ENCODE peak calls at places on chromosome 12, in four cellular contexts. D is iPS DF 6.9, L is aorta, X is cardiac muscle cell. H is an unnamed sample. For H3K9me3 and H3K4me1, the result is how much of the 10 kb centered on the place peaks cover.

GRCh38 chr12:80807640-80808288 is 91.1 kb downstream of the MYF5 start:
- DNase-seq in X (no peak), D (no peak), L (no peak), H (no peak)

GRCh38 chr12:76143343-76144252 is 59.1 kb upstream of the NAP1L1 start:
- DNase-seq in D (no peak), X (peak), L (no peak), H (no peak)

GRCh38 chr12:45989277-45989856 is 1.0 kb downstream of the SCAF11 start:
- DNase-seq in D (no peak), L (no peak), X (peak), H (no peak)

GRCh38 chr12:49465132-49465531 is 73.7 kb upstream of the KCNH3 start:
- DNase-seq in L (no peak), X (no peak), D (no peak), H (no peak)

GRCh38 chr12:20097561-20097960 is 270.8 kb upstream of the PDE3A start:
- DNase-seq in D (no peak), L (no peak), X (no peak), H (no peak)

GRCh38 chr12:110505332-110505731 is 3.2 kb downstream of the RAD9B start:
- DNase-seq in L (no peak), D (no peak), X (no peak), H (no peak)

GRCh38 chr12:66144796-66145754 is 14.5 kb upstream of the LLPH start:
- DNase-seq in X (peak), L (no peak), D (peak), H (peak)

GRCh38 chr12:46770501-46771183 is 55.2 kb downstream of the SLC38A4 start:
- DNase-seq in L (no peak), X (peak), D (no peak), H (no peak)

GRCh38 chr12:122003646-122004611 is 17.8 kb upstream of the BCL7A start:
- DNase-seq in X (no peak), L (peak), D (no peak), H (no peak)

GRCh38 chr12:106871477-106871876 is 84.2 kb upstream of the TMEM263 start:
- DNase-seq in D (no peak), L (no peak), X (no peak), H (no peak)

GRCh38 chr12:47021298-47021697 is 58.1 kb upstream of the PCED1B start:
- DNase-seq in D (peak), X (peak), L (no peak), H (peak)

GRCh38 chr12:108881953-108882352 is 2.1 kb downstream of the DAO start:
- DNase-seq in X (no peak), L (no peak), D (no peak), H (no peak)

GRCh38 chr12:66140726-66141125 is 10.2 kb upstream of the LLPH start:
- DNase-seq in X (no peak), L (no peak), D (no peak), H (no peak)

GRCh38 chr12:32126720-32127119 is 20.1 kb downstream of the BICD1 start:
- DNase-seq in L (no peak), D (no peak), X (no peak), H (no peak)

GRCh38 chr12:40325349-40325960 is 100.7 kb downstream of the LRRK2 start:
- DNase-seq in L (no peak), X (no peak), D (peak), H (no peak)

GRCh38 chr12:14317362-14318146 is 47.9 kb upstream of the ATF7IP start:
- DNase-seq in L (no peak), D (no peak), X (no peak), H (no peak)

GRCh38 chr12:50387487-50387886 is 8.9 kb downstream of the FAM186A start:
- DNase-seq in X (no peak), D (no peak), L (no peak), H (no peak)

GRCh38 chr12:10936495-10936894 is 2.6 kb downstream of the TAS2R14 start:
- DNase-seq in X (no peak), D (no peak), L (no peak), H (no peak)

GRCh38 chr12:27984275-27984674 is 11.7 kb upstream of the PTHLH start:
- DNase-seq in D (no peak), L (no peak), X (no peak), H (no peak)

GRCh38 chr12:93197067-93197593 is 180.6 kb upstream of the NUDT4 start:
- DNase-seq in L (no peak), D (no peak), X (no peak), H (no peak)

GRCh38 chr12:65403188-65403587 is 124.7 kb downstream of the MSRB3 start:
- DNase-seq in X (no peak), D (no peak), L (no peak), H (no peak)

GRCh38 chr12:78239566-78239965 is 408.9 kb downstream of the NAV3 start:
- DNase-seq in D (no peak), L (no peak), X (no peak), H (no peak)

GRCh38 chr12:118498171-118498570 is 121.8 kb downstream of the SUDS3 start:
- DNase-seq in L (no peak), X (peak), D (no peak), H (no peak)

GRCh38 chr12:80242341-80242740 is 143.0 kb downstream of the OTOGL start:
- DNase-seq in L (no peak), X (no peak), D (no peak), H (no peak)

GRCh38 chr12:104960464-104960863 is 2.4 kb upstream of the SLC41A2 start:
- DNase-seq in L (no peak), D (no peak), X (no peak), H (no peak)
- H3K4me3 ChIP-seq in L (no peak), D (no peak), X (no peak), H (no peak)

DNA sequence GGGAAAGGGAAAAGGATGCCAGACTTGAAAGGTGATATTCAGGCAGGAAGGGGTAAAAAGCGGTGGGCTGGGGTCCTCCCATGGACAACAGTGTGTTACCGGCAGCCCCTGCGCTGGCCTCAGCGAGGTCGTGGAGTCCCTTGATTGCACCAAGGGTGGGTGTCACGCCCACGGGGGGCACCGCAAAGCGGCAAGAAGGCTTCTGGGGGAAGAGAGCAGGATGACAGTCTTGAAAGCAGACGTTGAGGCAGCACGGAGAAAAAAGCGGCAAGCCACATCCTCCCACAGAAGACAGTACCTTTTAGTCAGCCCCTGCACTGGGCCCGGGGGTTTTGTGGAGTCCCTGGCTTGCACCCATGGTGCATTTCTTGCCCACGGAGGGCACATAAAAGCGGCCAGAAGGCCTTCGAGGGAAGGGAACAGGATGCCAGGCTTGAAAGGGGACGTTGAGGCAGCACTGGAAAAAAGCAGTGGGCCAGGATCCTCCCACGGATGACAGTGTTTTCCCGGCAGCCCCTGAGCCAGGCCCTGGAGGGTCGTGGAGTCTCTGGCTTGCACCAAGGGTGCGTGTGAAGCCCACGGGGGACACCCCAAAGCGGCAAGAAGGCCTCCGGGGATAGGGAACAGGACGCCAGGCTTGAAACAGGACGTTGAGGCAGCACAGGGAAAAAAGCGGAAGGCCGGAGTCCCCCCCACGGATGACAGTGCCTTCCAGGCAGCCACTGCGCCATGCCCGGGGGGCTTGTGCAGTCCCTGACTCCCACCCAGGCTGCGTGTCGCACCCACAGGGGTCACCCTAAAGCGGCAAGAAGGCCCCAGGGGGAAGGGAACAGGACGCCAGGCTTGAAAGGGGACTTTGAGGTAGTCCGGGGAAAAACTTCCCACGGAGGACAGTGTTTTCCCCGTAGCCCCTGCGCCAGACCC is 162.2 kb upstream of the ALG10B start:
- DNase-seq in L (no peak), D (no peak), X (no peak), H (no peak)
- H3K9me3 ChIP-seq in L (under half), D (under half), X (under half), H (under half)

GRCh38 chr12:52184813-52185212 is 7.0 kb downstream of the KRT80 start:
- DNase-seq in X (no peak), D (no peak), L (no peak), H (peak)

GRCh38 chr12:52183544-52183910 is 8.3 kb downstream of the KRT80 start:
- DNase-seq in L (no peak), D (no peak), X (no peak), H (no peak)

GRCh38 chr12:52182898-52183543 is 8.8 kb downstream of the KRT80 start:
- DNase-seq in L (no peak), D (no peak), X (no peak), H (no peak)

GRCh38 chr12:52185400-52185967 is 6.3 kb downstream of the KRT80 start:
- DNase-seq in X (no peak), D (no peak), L (no peak), H (no peak)

GRCh38 chr12:52183971-52184370 is 7.8 kb downstream of the KRT80 start:
- DNase-seq in L (no peak), D (no peak), X (no peak), H (no peak)
- H3K4me1 ChIP-seq in L (under half), D (under half), X (under half), H (half or more)

DNA sequence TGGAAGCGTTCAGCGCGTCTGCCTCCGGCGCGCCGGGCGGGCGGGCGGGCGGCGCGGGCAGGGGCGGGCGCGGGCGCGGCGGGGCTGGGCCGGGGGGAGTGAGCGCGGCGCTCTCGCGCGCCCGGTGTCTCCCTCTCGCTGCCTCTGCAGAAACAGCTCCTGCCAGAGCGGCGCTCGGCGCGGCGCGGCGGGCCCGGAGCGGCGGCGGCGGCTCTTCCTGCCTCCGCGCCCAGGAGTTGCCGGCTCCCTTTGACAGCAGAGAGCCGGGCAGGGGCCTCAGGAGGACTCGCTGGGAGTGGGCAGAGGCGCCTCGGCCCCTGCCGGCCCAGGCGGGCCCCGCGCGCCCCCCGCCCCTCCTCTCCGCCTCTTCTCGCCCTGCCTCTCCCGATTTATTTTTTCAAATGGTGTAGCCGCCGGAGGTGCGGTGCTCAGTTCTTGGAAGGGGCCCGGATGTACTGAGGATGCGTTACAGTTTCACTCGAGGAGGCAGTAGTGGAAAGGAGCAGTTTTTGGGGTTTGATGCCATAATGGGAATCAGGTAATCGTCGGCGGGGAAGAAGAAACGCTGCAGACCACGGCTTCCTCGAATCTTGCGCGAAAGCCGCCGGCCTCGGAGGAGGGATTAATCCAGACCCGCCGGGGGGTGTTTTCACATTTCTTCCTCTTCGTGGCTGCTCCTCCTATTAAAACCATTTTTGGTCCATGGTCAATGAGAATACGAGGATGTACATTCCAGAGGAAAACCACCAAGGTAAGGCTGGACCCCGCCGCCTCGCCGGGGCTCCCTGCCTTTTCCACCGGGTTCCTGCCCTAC is at the start of gene CACNA1C:
- DNase-seq in D (no peak), X (peak), L (peak), H (peak)
- H3K4me3 ChIP-seq in D (peak), X (peak), L (peak), H (peak)

GRCh38 chr12:126767334-126767733 is 1499.6 kb upstream of the TMEM132C start:
- DNase-seq in L (no peak), X (no peak), D (no peak), H (no peak)
- H3K9me3 ChIP-seq in L (under half), X (under half), D (under half), H (under half)

DNA sequence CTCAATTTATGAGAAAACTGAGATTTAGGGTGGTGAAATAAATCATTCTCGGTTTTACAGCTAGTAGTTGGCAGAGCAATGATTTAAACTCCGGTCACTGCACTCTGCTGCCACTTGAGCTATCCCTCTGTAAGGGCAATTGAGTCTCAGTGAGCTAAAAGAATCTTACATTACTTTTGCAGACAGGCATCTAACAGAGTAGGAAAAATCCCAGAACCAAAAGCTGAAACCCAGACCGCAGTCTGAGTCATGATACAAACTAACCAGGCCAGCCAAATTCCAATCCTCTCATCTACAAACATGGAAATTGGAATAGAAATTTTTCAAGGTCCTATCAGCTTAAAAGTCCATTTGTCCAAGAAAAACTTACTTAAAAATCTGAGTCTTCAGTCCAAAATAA is 73.7 kb downstream of the ANKS1B start:
- DNase-seq in D (no peak), X (peak), L (peak), H (no peak)
- H3K4me1 ChIP-seq in D (under half), X (under half), L (under half), H (under half)

DNA sequence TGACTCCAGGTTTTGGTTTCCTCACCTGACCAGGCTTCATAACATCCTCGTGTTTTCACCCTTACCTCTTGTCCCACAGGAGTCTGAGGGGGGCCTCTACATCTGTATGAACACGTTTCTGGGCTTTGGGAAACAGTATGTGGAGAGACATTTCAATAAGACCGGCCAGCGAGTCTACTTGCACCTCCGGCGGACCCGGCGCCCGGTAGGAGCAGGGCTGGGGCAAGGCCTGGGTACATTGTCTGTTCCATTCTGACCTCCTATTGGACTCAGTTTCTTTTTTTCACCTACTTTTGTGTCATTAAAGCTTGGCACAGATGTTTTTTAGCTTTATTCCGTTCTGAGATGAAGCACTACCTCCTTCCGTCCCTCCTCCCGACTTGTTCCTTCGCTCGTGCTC is 3.4 kb downstream of the USP5 start:
- DNase-seq in X (no peak), L (no peak), D (no peak), H (no peak)
- H3K4me3 ChIP-seq in X (no peak), L (no peak), D (no peak), H (no peak)

DNA sequence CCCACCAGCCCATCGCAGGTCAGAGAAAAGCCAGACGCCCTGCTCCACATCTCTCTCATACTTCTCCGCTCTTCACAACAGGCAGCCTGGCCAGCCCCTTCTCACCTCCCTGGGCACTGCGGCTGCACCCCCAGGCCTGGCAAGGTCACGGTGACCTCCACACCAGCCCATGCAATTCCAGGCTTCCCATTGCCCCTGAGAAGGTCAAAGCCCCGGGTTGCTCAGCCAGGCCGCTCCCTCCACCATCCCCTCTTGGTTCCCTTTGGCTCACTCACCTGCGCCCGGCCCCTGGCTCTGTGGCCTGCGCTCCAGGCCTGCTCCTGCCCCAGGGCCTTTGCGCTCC is 55.4 kb downstream of the GALNT9 start:
- DNase-seq in X (no peak), L (no peak), D (no peak), H (no peak)
- H3K9me3 ChIP-seq in X (under half), L (under half), D (under half), H (under half)

GRCh38 chr12:53059434-53060063 is 9.7 kb downstream of the TNS2 start:
- DNase-seq in L (no peak), D (no peak), X (no peak), H (no peak)

GRCh38 chr12:53058674-53059433 is 9.0 kb downstream of the TNS2 start:
- DNase-seq in X (no peak), L (no peak), D (no peak), H (no peak)

GRCh38 chr12:53060721-53061276 is 10.9 kb downstream of the TNS2 start:
- DNase-seq in X (no peak), L (no peak), D (no peak), H (no peak)

GRCh38 chr12:53061404-53062010 is 11.6 kb downstream of the TNS2 start:
- DNase-seq in X (no peak), L (no peak), D (no peak), H (no peak)

GRCh38 chr12:53060064-53060720 is 10.3 kb downstream of the TNS2 start:
- DNase-seq in X (no peak), D (no peak), L (no peak), H (no peak)
- H3K4me1 ChIP-seq in X (under half), D (under half), L (under half), H (under half)

H was measured in BE2C.